ENCODE peak calls at places on chromosomes 2 and 18, in eight cellular contexts. One of them, this sample, is unnamed.

GRCh38 chr2:228839506-228839905 is 431.6 kb downstream of the PID1 start:
- DNase-seq in HTR-8/SVneo: no peak
- DNase-seq in cerebellum: no peak
- DNase-seq in effector memory CD4-positive, alpha-beta T cell: no peak
- DNase-seq in uterus: peak; percentile 55
- DNase-seq in activated T-cell treated with anti-CD3 and anti-CD28 coated beads for 1 hour: no peak
- DNase-seq in progenitor cell of endocrine pancreas: no peak
- DNase-seq in LHCN-M2: no peak
- DNase-seq in this sample: no peak

GRCh38 chr2:72895759-72896281 is 8.6 kb downstream of the SPR start:
- DNase-seq in HTR-8/SVneo: no peak
- DNase-seq in cerebellum: no peak
- DNase-seq in effector memory CD4-positive, alpha-beta T cell: no peak
- DNase-seq in uterus: no peak
- DNase-seq in activated T-cell treated with anti-CD3 and anti-CD28 coated beads for 1 hour: no peak
- DNase-seq in progenitor cell of endocrine pancreas: no peak
- DNase-seq in LHCN-M2: peak; percentile 26
- DNase-seq in this sample: peak; percentile 83

GRCh38 chr2:240615830-240616547 is 9.3 kb upstream of the GPR35 start:
- DNase-seq in HTR-8/SVneo: no peak
- DNase-seq in cerebellum: no peak
- DNase-seq in effector memory CD4-positive, alpha-beta T cell: no peak
- DNase-seq in uterus: peak; percentile 8
- DNase-seq in activated T-cell treated with anti-CD3 and anti-CD28 coated beads for 1 hour: no peak
- DNase-seq in progenitor cell of endocrine pancreas: no peak
- DNase-seq in LHCN-M2: no peak
- DNase-seq in this sample: peak; percentile 61

GRCh38 chr2:62306751-62307468 is 111.0 kb downstream of the B3GNT2 start:
- DNase-seq in HTR-8/SVneo: no peak
- DNase-seq in cerebellum: no peak
- DNase-seq in effector memory CD4-positive, alpha-beta T cell: peak; percentile 40
- DNase-seq in uterus: peak; percentile 25
- DNase-seq in activated T-cell treated with anti-CD3 and anti-CD28 coated beads for 1 hour: no peak
- DNase-seq in progenitor cell of endocrine pancreas: no peak
- DNase-seq in LHCN-M2: peak; percentile 34
- DNase-seq in this sample: no peak

GRCh38 chr18:48848641-48849143 is 102.1 kb downstream of the SMAD7 start:
- DNase-seq in HTR-8/SVneo: no peak
- DNase-seq in cerebellum: no peak
- DNase-seq in effector memory CD4-positive, alpha-beta T cell: no peak
- DNase-seq in uterus: peak; percentile 33
- DNase-seq in activated T-cell treated with anti-CD3 and anti-CD28 coated beads for 1 hour: no peak
- DNase-seq in progenitor cell of endocrine pancreas: no peak
- DNase-seq in LHCN-M2: no peak
- DNase-seq in this sample: no peak

GRCh38 chr2:198214108-198214736 is 409.8 kb downstream of the PLCL1 start:
- DNase-seq in HTR-8/SVneo: no peak
- DNase-seq in cerebellum: no peak
- DNase-seq in effector memory CD4-positive, alpha-beta T cell: no peak
- DNase-seq in uterus: no peak
- DNase-seq in activated T-cell treated with anti-CD3 and anti-CD28 coated beads for 1 hour: no peak
- DNase-seq in progenitor cell of endocrine pancreas: no peak
- DNase-seq in LHCN-M2: no peak
- DNase-seq in this sample: no peak

GRCh38 chr2:212266310-212266709 is 272.3 kb downstream of the ERBB4 start:
- DNase-seq in HTR-8/SVneo: no peak
- DNase-seq in cerebellum: no peak
- DNase-seq in effector memory CD4-positive, alpha-beta T cell: no peak
- DNase-seq in uterus: no peak
- DNase-seq in activated T-cell treated with anti-CD3 and anti-CD28 coated beads for 1 hour: no peak
- DNase-seq in progenitor cell of endocrine pancreas: no peak
- DNase-seq in LHCN-M2: no peak
- DNase-seq in this sample: no peak

GRCh38 chr18:54950221-54950620 is 9.0 kb downstream of the CCDC68 start:
- DNase-seq in HTR-8/SVneo: no peak
- DNase-seq in cerebellum: peak; percentile 13
- DNase-seq in effector memory CD4-positive, alpha-beta T cell: no peak
- DNase-seq in uterus: no peak
- DNase-seq in activated T-cell treated with anti-CD3 and anti-CD28 coated beads for 1 hour: no peak
- DNase-seq in progenitor cell of endocrine pancreas: no peak
- DNase-seq in LHCN-M2: no peak
- DNase-seq in this sample: no peak

GRCh38 chr2:62672601-62673000 is 32.9 kb upstream of the EHBP1 start:
- DNase-seq in HTR-8/SVneo: peak; percentile 79
- DNase-seq in cerebellum: no peak
- DNase-seq in effector memory CD4-positive, alpha-beta T cell: no peak
- DNase-seq in uterus: no peak
- DNase-seq in activated T-cell treated with anti-CD3 and anti-CD28 coated beads for 1 hour: no peak
- DNase-seq in progenitor cell of endocrine pancreas: peak; percentile 17
- DNase-seq in LHCN-M2: peak; percentile 69
- DNase-seq in this sample: no peak

GRCh38 chr2:147133273-147133901 is 711.4 kb upstream of the ACVR2A start:
- DNase-seq in HTR-8/SVneo: no peak
- DNase-seq in cerebellum: no peak
- DNase-seq in effector memory CD4-positive, alpha-beta T cell: no peak
- DNase-seq in uterus: no peak
- DNase-seq in activated T-cell treated with anti-CD3 and anti-CD28 coated beads for 1 hour: no peak
- DNase-seq in progenitor cell of endocrine pancreas: no peak
- DNase-seq in LHCN-M2: no peak
- DNase-seq in this sample: no peak

GRCh38 chr2:158131483-158131912 is 29.8 kb downstream of the UPP2 start:
- DNase-seq in HTR-8/SVneo: no peak
- DNase-seq in cerebellum: no peak
- DNase-seq in effector memory CD4-positive, alpha-beta T cell: no peak
- DNase-seq in uterus: no peak
- DNase-seq in activated T-cell treated with anti-CD3 and anti-CD28 coated beads for 1 hour: no peak
- DNase-seq in progenitor cell of endocrine pancreas: no peak
- DNase-seq in LHCN-M2: no peak
- DNase-seq in this sample: no peak

GRCh38 chr2:79370976-79371550 is 141.8 kb upstream of the CTNNA2 start:
- DNase-seq in HTR-8/SVneo: no peak
- DNase-seq in cerebellum: no peak
- DNase-seq in effector memory CD4-positive, alpha-beta T cell: no peak
- DNase-seq in uterus: no peak
- DNase-seq in activated T-cell treated with anti-CD3 and anti-CD28 coated beads for 1 hour: no peak
- DNase-seq in progenitor cell of endocrine pancreas: no peak
- DNase-seq in LHCN-M2: no peak
- DNase-seq in this sample: no peak

GRCh38 chr18:23540867-23541266 is 37.6 kb downstream of the RMC1 start:
- DNase-seq in HTR-8/SVneo: no peak
- DNase-seq in cerebellum: no peak
- DNase-seq in effector memory CD4-positive, alpha-beta T cell: no peak
- DNase-seq in uterus: no peak
- DNase-seq in activated T-cell treated with anti-CD3 and anti-CD28 coated beads for 1 hour: no peak
- DNase-seq in progenitor cell of endocrine pancreas: no peak
- DNase-seq in LHCN-M2: no peak
- DNase-seq in this sample: no peak

GRCh38 chr2:111184725-111185495 is 64.2 kb downstream of the BCL2L11 start:
- DNase-seq in HTR-8/SVneo: no peak
- DNase-seq in cerebellum: no peak
- DNase-seq in effector memory CD4-positive, alpha-beta T cell: no peak
- DNase-seq in uterus: no peak
- DNase-seq in activated T-cell treated with anti-CD3 and anti-CD28 coated beads for 1 hour: no peak
- DNase-seq in progenitor cell of endocrine pancreas: no peak
- DNase-seq in LHCN-M2: no peak
- DNase-seq in this sample: no peak

GRCh38 chr2:42569883-42570282 is 1.5 kb downstream of the MTA3 start:
- DNase-seq in HTR-8/SVneo: peak; percentile 27
- DNase-seq in cerebellum: no peak
- DNase-seq in effector memory CD4-positive, alpha-beta T cell: no peak
- DNase-seq in uterus: no peak
- DNase-seq in activated T-cell treated with anti-CD3 and anti-CD28 coated beads for 1 hour: no peak
- DNase-seq in progenitor cell of endocrine pancreas: no peak
- DNase-seq in LHCN-M2: no peak
- DNase-seq in this sample: no peak

GRCh38 chr18:37484893-37485834 is 80.4 kb downstream of the CELF4 start:
- DNase-seq in HTR-8/SVneo: no peak
- DNase-seq in cerebellum: no peak
- DNase-seq in effector memory CD4-positive, alpha-beta T cell: no peak
- DNase-seq in uterus: no peak
- DNase-seq in activated T-cell treated with anti-CD3 and anti-CD28 coated beads for 1 hour: no peak
- DNase-seq in progenitor cell of endocrine pancreas: peak; percentile 39
- DNase-seq in LHCN-M2: no peak
- DNase-seq in this sample: no peak

GRCh38 chr2:105294046-105294445 is 35.5 kb downstream of the TGFBRAP1 start:
- DNase-seq in HTR-8/SVneo: no peak
- DNase-seq in cerebellum: no peak
- DNase-seq in effector memory CD4-positive, alpha-beta T cell: no peak
- DNase-seq in uterus: no peak
- DNase-seq in activated T-cell treated with anti-CD3 and anti-CD28 coated beads for 1 hour: no peak
- DNase-seq in progenitor cell of endocrine pancreas: no peak
- DNase-seq in LHCN-M2: no peak
- DNase-seq in this sample: no peak

GRCh38 chr2:53964237-53964952 is 6.4 kb downstream of the PSME4 start:
- DNase-seq in HTR-8/SVneo: no peak
- DNase-seq in cerebellum: no peak
- DNase-seq in effector memory CD4-positive, alpha-beta T cell: no peak
- DNase-seq in uterus: no peak
- DNase-seq in activated T-cell treated with anti-CD3 and anti-CD28 coated beads for 1 hour: no peak
- DNase-seq in progenitor cell of endocrine pancreas: no peak
- DNase-seq in LHCN-M2: no peak
- DNase-seq in this sample: no peak

GRCh38 chr2:3409627-3410170 is 30.2 kb downstream of the TRAPPC12 start:
- DNase-seq in HTR-8/SVneo: no peak
- DNase-seq in cerebellum: no peak
- DNase-seq in effector memory CD4-positive, alpha-beta T cell: no peak
- DNase-seq in uterus: no peak
- DNase-seq in activated T-cell treated with anti-CD3 and anti-CD28 coated beads for 1 hour: no peak
- DNase-seq in progenitor cell of endocrine pancreas: no peak
- DNase-seq in LHCN-M2: no peak
- DNase-seq in this sample: no peak

GRCh38 chr18:21997207-21998143 is 171.9 kb upstream of the GATA6 start:
- DNase-seq in HTR-8/SVneo: peak; percentile 64
- DNase-seq in cerebellum: no peak
- DNase-seq in effector memory CD4-positive, alpha-beta T cell: no peak
- DNase-seq in uterus: peak; percentile 31
- DNase-seq in activated T-cell treated with anti-CD3 and anti-CD28 coated beads for 1 hour: no peak
- DNase-seq in progenitor cell of endocrine pancreas: no peak
- DNase-seq in LHCN-M2: peak; percentile 26
- DNase-seq in this sample: no peak

GRCh38 chr2:109287838-109288237 is 158.8 kb downstream of the SH3RF3 start:
- DNase-seq in HTR-8/SVneo: no peak
- DNase-seq in cerebellum: no peak
- DNase-seq in effector memory CD4-positive, alpha-beta T cell: no peak
- DNase-seq in uterus: no peak
- DNase-seq in activated T-cell treated with anti-CD3 and anti-CD28 coated beads for 1 hour: no peak
- DNase-seq in progenitor cell of endocrine pancreas: no peak
- DNase-seq in LHCN-M2: no peak
- DNase-seq in this sample: no peak

GRCh38 chr2:238635637-238636036 is 208.9 kb downstream of the ASB1 start:
- DNase-seq in HTR-8/SVneo: peak; percentile 36
- DNase-seq in cerebellum: no peak
- DNase-seq in effector memory CD4-positive, alpha-beta T cell: no peak
- DNase-seq in uterus: peak; percentile 88
- DNase-seq in activated T-cell treated with anti-CD3 and anti-CD28 coated beads for 1 hour: no peak
- DNase-seq in progenitor cell of endocrine pancreas: no peak
- DNase-seq in LHCN-M2: no peak
- DNase-seq in this sample: no peak

GRCh38 chr18:55694291-55694690 is 106.3 kb upstream of the TCF4 start:
- DNase-seq in HTR-8/SVneo: no peak
- DNase-seq in cerebellum: no peak
- DNase-seq in effector memory CD4-positive, alpha-beta T cell: no peak
- DNase-seq in uterus: no peak
- DNase-seq in activated T-cell treated with anti-CD3 and anti-CD28 coated beads for 1 hour: no peak
- DNase-seq in progenitor cell of endocrine pancreas: no peak
- DNase-seq in LHCN-M2: no peak
- DNase-seq in this sample: no peak

GRCh38 chr2:226983891-226984290 is 148.0 kb downstream of the RHBDD1 start:
- DNase-seq in HTR-8/SVneo: no peak
- DNase-seq in cerebellum: no peak
- DNase-seq in effector memory CD4-positive, alpha-beta T cell: no peak
- DNase-seq in uterus: no peak
- DNase-seq in activated T-cell treated with anti-CD3 and anti-CD28 coated beads for 1 hour: no peak
- DNase-seq in progenitor cell of endocrine pancreas: no peak
- DNase-seq in LHCN-M2: no peak
- DNase-seq in this sample: no peak

GRCh38 chr2:3171564-3172264 is 205.9 kb downstream of the EIPR1 start:
- DNase-seq in HTR-8/SVneo: no peak
- DNase-seq in cerebellum: no peak
- DNase-seq in effector memory CD4-positive, alpha-beta T cell: no peak
- DNase-seq in uterus: no peak
- DNase-seq in activated T-cell treated with anti-CD3 and anti-CD28 coated beads for 1 hour: no peak
- DNase-seq in progenitor cell of endocrine pancreas: no peak
- DNase-seq in LHCN-M2: no peak
- DNase-seq in this sample: peak; percentile 46

GRCh38 chr2:114550895-114551793 is 108.7 kb downstream of the DPP10 start:
- DNase-seq in HTR-8/SVneo: peak; percentile 5
- DNase-seq in cerebellum: peak; percentile 5
- DNase-seq in effector memory CD4-positive, alpha-beta T cell: no peak
- DNase-seq in uterus: peak; percentile 18
- DNase-seq in activated T-cell treated with anti-CD3 and anti-CD28 coated beads for 1 hour: no peak
- DNase-seq in progenitor cell of endocrine pancreas: peak; percentile 15
- DNase-seq in LHCN-M2: no peak
- DNase-seq in this sample: no peak

GRCh38 chr2:27159271-27159670 is 10.5 kb downstream of the TCF23 start:
- DNase-seq in HTR-8/SVneo: no peak
- DNase-seq in cerebellum: no peak
- DNase-seq in effector memory CD4-positive, alpha-beta T cell: no peak
- DNase-seq in uterus: no peak
- DNase-seq in activated T-cell treated with anti-CD3 and anti-CD28 coated beads for 1 hour: no peak
- DNase-seq in progenitor cell of endocrine pancreas: no peak
- DNase-seq in LHCN-M2: no peak
- DNase-seq in this sample: no peak

GRCh38 chr2:157470321-157470720 is 26.4 kb upstream of the CYTIP start:
- DNase-seq in HTR-8/SVneo: no peak
- DNase-seq in cerebellum: no peak
- DNase-seq in effector memory CD4-positive, alpha-beta T cell: no peak
- DNase-seq in uterus: no peak
- DNase-seq in activated T-cell treated with anti-CD3 and anti-CD28 coated beads for 1 hour: no peak
- DNase-seq in progenitor cell of endocrine pancreas: no peak
- DNase-seq in LHCN-M2: peak; percentile 13
- DNase-seq in this sample: no peak

GRCh38 chr2:185978634-185979405 is 240.2 kb downstream of the FSIP2 start:
- DNase-seq in HTR-8/SVneo: no peak
- DNase-seq in cerebellum: no peak
- DNase-seq in effector memory CD4-positive, alpha-beta T cell: no peak
- DNase-seq in uterus: no peak
- DNase-seq in activated T-cell treated with anti-CD3 and anti-CD28 coated beads for 1 hour: no peak
- DNase-seq in progenitor cell of endocrine pancreas: no peak
- DNase-seq in LHCN-M2: peak; percentile 77
- DNase-seq in this sample: no peak

GRCh38 chr2:102245266-102246151 is 58.7 kb downstream of the IL1RL2 start:
- DNase-seq in HTR-8/SVneo: no peak
- DNase-seq in cerebellum: no peak
- DNase-seq in effector memory CD4-positive, alpha-beta T cell: no peak
- DNase-seq in uterus: no peak
- DNase-seq in activated T-cell treated with anti-CD3 and anti-CD28 coated beads for 1 hour: no peak
- DNase-seq in progenitor cell of endocrine pancreas: no peak
- DNase-seq in LHCN-M2: no peak
- DNase-seq in this sample: no peak

GRCh38 chr18:45871655-45872054 is 46.2 kb downstream of the SIGLEC15 start:
- DNase-seq in HTR-8/SVneo: peak; percentile 8
- DNase-seq in cerebellum: no peak
- DNase-seq in effector memory CD4-positive, alpha-beta T cell: no peak
- DNase-seq in uterus: no peak
- DNase-seq in activated T-cell treated with anti-CD3 and anti-CD28 coated beads for 1 hour: no peak
- DNase-seq in progenitor cell of endocrine pancreas: no peak
- DNase-seq in LHCN-M2: peak; percentile 54
- DNase-seq in this sample: no peak

GRCh38 chr2:199019898-199020507 is 437.7 kb downstream of the SATB2 start:
- DNase-seq in HTR-8/SVneo: peak; percentile 7
- DNase-seq in cerebellum: no peak
- DNase-seq in effector memory CD4-positive, alpha-beta T cell: no peak
- DNase-seq in uterus: no peak
- DNase-seq in activated T-cell treated with anti-CD3 and anti-CD28 coated beads for 1 hour: no peak
- DNase-seq in progenitor cell of endocrine pancreas: no peak
- DNase-seq in LHCN-M2: peak; percentile 55
- DNase-seq in this sample: no peak

This sample was measured in posterior vena cava.